ENCODE peak calls at places on chromosome 16, in four cellular contexts. G is K562, F is A549, T is HepG2. A is an unnamed sample.

GRCh38 chr16:3256876-3257465 is 538 bp upstream of the MEFV start:
- DNase-seq in G (no peak), F (no peak), T (no peak), A (no peak)

GRCh38 chr16:14013571-14014283 is 57.4 kb upstream of the MRTFB start:
- DNase-seq in G (no peak), F (peak; percentile 90), T (peak; percentile 77), A (no peak)

GRCh38 chr16:8588703-8589292 is 1.5 kb downstream of the TMEM114 start:
- DNase-seq in G (no peak), F (no peak), T (no peak), A (no peak)

GRCh38 chr16:88087517-88087877 is 136.3 kb downstream of the BANP start:
- DNase-seq in G (no peak), F (no peak), T (no peak), A (no peak)

GRCh38 chr16:29857133-29857760 is 5.8 kb downstream of the CDIPT start:
- DNase-seq in G (no peak), F (no peak), T (no peak), A (no peak)

GRCh38 chr16:14464796-14465195 is 165.3 kb downstream of the PARN start:
- DNase-seq in G (no peak), F (no peak), T (no peak), A (no peak)

GRCh38 chr16:86072328-86073102 is 173.6 kb downstream of the IRF8 start:
- DNase-seq in G (peak; percentile 74), F (peak; percentile 70), T (peak; percentile 41), A (no peak)

GRCh38 chr16:30948087-30948955 is 547 bp upstream of the ORAI3 start:
- DNase-seq in G (peak; percentile 63), F (peak; percentile 98), T (peak; percentile 82), A (no peak)

GRCh38 chr16:56477096-56477878 is 25.9 kb downstream of the OGFOD1 start:
- DNase-seq in G (no peak), F (peak; percentile 43), T (peak; percentile 27), A (no peak)

GRCh38 chr16:31452631-31453106 is 6.6 kb upstream of the ARMC5 start:
- DNase-seq in G (peak; percentile 41), F (peak; percentile 76), T (no peak), A (no peak)

GRCh38 chr16:66359012-66359411 is 7.5 kb upstream of the CDH5 start:
- DNase-seq in G (no peak), F (peak; percentile 29), T (no peak), A (no peak)

GRCh38 chr16:53435066-53435688 is 906 bp downstream of the RBL2 start:
- DNase-seq in G (peak; percentile 74), F (peak; percentile 92), T (peak; percentile 94), A (peak; percentile 73)

GRCh38 chr16:54591816-54592246 is 305.2 kb upstream of the IRX3 start:
- DNase-seq in G (no peak), F (no peak), T (no peak), A (no peak)

GRCh38 chr16:87129771-87130170 is 187.4 kb downstream of the C16orf95 start:
- DNase-seq in G (no peak), F (no peak), T (no peak), A (no peak)

GRCh38 chr16:1367486-1368174 is 15.9 kb downstream of the GNPTG start:
- DNase-seq in G (no peak), F (no peak), T (no peak), A (no peak)

GRCh38 chr16:89964201-89964600 is 15.6 kb downstream of the DEF8 start:
- DNase-seq in G (no peak), F (no peak), T (no peak), A (no peak)

GRCh38 chr16:12089492-12090161 is 113.1 kb downstream of the SNX29 start:
- DNase-seq in G (peak; percentile 45), F (no peak), T (peak; percentile 48), A (no peak)

GRCh38 chr16:50737420-50737959 is 4.4 kb upstream of the CYLD start:
- DNase-seq in G (no peak), F (no peak), T (no peak), A (no peak)

GRCh38 chr16:51636913-51637743 is 486.1 kb upstream of the SALL1 start:
- DNase-seq in G (no peak), F (no peak), T (no peak), A (no peak)

DNA sequence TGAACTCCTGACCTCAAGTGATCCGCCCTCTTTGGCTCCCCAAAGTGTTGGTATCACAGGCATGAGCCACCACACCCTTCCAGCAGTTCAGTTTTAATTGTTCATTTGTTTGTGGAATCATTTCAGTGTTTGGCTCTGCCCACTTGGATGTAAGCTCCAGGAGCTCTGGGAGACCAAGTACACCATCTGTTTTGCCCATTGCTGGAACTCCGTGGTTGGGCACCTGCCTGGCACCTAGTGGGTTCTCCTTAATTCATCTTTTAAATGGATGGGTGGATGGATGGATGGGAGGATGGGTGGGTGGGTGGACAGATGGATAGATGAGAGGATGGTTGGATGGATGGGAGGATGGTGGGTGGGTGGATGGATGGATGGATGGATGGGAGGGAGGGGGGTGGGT is 953 bp upstream of the NECAB2 start:
- DNase-seq in G (no peak), F (no peak), T (no peak), A (no peak)
- TF ChIP-seq CHD4 in G (no peak), F (no peak), T (no peak), A (no peak)

GRCh38 chr16:15490123-15490711 is 55.8 kb downstream of the BMERB1 start:
- DNase-seq in G (no peak), F (no peak), T (no peak), A (no peak)
- TF ChIP-seq CHD4 in G (no peak), F (no peak), T (no peak), A (no peak)

DNA sequence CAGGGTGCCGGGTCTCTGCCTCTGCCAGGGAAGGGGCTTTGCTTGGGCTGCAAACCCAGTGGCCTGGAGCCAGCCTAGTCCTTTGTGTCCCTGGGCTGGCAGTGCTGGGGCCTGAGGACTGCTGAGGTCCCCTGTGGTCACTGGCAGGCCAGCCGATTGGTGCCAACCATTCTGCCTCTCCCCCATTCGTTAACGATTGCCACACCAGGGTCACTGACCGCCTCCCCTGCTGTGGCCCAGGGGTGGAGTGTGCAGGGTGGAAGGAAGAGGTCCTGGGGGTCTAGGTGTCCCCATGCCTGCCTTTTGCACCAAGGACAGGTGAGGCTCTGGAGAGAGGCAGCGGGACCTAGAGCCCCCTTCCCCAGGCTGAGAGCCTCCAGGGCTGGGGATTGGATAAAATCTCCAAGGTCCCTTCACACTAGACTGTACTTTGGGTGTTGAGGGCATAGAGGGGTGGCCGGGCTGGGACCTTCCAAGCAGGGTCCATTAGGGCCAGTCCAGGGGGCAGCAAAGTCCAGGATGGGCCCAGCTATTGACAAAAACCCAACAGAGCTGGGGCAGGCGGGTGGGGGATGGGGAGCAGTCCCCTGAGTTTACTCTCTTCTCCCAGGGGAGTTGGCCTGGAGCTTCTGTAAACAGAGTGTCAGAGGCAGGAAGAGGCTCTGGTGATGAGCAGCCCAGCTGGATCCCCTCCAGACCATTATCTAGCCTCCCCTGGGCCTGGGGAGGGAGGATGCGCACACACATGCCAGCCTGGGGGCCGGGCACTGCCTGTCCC is 1.1 kb downstream of the VASN start:
- DNase-seq in G (no peak), F (peak; percentile 82), T (peak; percentile 86), A (no peak)
- TF ChIP-seq CHD4 in G (no peak), F (no peak), T (peak; percentile 61), A (no peak)

DNA sequence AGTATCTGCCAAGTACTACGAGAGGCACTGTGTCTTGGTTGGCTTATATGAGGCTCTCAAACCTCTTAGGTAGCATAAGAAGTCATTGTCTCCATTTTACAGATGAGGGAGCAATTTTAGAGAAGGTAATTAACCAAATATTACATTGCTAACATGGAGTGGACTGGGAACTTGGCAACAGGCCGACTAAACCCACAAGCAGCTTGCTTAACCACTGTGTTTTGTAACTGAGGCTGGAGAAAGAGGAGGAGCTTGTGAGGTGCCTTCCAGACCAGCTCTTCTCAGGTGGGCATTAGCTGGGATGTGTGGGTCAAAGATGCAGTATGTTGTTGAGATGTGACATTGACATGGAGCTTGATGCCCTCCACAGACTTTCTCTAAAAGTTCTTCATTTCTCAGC is 835.6 kb upstream of the RBFOX1 start:
- DNase-seq in G (no peak), F (no peak), T (no peak), A (no peak)
- TF ChIP-seq CHD4 in G (no peak), F (no peak), T (no peak), A (no peak)

DNA sequence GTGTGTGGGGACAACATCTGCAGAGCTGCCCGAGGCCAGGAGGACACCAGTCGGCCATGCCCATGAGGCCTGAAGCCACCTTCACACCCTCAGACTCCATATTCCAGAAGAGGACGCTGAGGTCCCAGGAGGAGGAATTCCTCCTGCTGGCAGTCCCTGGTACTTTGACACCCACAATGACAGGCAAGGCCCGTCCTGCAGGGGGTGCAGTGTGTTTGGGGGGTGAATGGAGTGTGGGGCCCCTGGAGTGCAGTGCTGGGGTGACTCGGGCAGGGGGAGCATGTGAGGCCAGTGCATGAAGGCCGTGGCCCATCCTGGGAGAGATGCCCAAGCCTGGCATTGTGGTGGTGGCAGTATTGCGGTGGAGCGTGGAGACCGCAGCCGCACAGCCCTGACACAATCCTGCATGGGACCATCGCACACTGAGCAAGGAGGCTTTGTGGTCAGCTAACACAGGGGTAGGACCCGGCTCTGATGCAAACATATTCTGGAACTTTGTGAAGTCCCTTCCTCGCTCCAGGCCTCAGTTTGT is 52.2 kb downstream of the ZDHHC7 start:
- DNase-seq in G (peak; percentile 84), F (peak; percentile 56), T (peak; percentile 58), A (no peak)
- TF ChIP-seq CHD4 in G (no peak), F (no peak), T (no peak), A (no peak)

DNA sequence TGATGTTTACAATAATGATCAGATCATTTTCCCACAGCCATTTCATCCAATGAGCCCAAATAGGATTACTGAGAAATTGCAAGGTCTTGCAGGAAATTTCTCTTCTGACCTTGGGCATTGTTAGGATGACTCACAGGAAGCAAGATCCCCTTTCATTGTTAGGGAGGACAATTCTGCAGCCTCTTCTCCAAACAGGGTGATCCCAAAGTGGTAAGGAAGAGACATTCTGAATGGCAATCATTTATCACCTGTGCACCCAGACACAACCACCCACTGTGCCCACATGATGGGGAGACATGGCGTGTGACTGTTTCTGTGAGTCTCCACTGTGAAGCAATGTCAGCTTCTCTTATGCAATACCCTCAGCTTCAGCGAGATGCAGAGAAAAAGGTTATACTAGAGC is 306.7 kb upstream of the XYLT1 start:
- DNase-seq in G (no peak), F (no peak), T (peak; percentile 12), A (no peak)
- TF ChIP-seq CHD4 in G (no peak), F (no peak), T (no peak), A (no peak)

GRCh38 chr16:80259289-80259805 is 281.4 kb upstream of the DYNLRB2 start:
- DNase-seq in G (no peak), F (no peak), T (no peak), A (no peak)
- TF ChIP-seq CHD4 in G (no peak), F (no peak), T (no peak), A (no peak)

GRCh38 chr16:81586976-81587625 is 142.5 kb downstream of the CMIP start:
- DNase-seq in G (no peak), F (no peak), T (no peak), A (no peak)

GRCh38 chr16:81588326-81589081 is 143.9 kb downstream of the CMIP start:
- DNase-seq in G (no peak), F (no peak), T (no peak), A (no peak)

GRCh38 chr16:81585785-81586184 is 141.2 kb downstream of the CMIP start:
- DNase-seq in G (peak; percentile 62), F (peak; percentile 76), T (peak; percentile 50), A (no peak)

GRCh38 chr16:81587626-81588160 is 143.1 kb downstream of the CMIP start:
- DNase-seq in G (no peak), F (no peak), T (no peak), A (no peak)

DNA sequence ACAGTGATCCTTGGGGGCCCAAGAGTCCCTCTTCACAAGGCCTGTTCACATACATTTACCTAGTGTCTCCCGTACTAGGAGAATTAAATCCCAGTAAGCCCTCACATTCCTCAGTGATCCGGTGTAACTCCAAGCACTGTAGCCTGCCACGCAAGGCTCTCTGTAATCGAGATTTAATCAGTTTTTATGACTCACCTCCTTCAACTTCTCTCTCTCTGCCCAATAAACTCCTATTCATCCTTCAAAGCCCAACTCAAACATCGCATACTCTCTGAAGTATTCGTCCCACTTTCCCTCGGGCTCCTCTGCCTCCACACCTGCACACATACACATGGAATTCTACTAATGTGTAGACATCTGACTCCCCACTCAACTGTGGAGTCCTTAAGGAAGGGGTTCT is 141.8 kb downstream of the CMIP start:
- DNase-seq in G (no peak), F (no peak), T (no peak), A (no peak)
- TF ChIP-seq CHD4 in G (no peak), F (no peak), T (no peak), A (no peak)